ENCODE peak calls at places on chromosomes 6 and 20, in nine cellular contexts. V is astrocyte of the spinal cord, L is thoracic aorta, A is WERI-Rb-1, J is endothelial cell, D is omental fat pad, R is GM12865, E is HepG2, O is GM13976. Q is an unnamed sample.

GRCh38 chr6:87674286-87674685 is 27.7 kb downstream of the AKIRIN2 start:
- DNase-seq in L (no peak), E (no peak), D (no peak), J (no peak), V (no peak), O (no peak), R (no peak), A (no peak), Q (no peak)

GRCh38 chr6:159043986-159044385 is 805 bp downstream of the TAGAP start:
- DNase-seq in E (no peak), R (no peak), J (no peak), A (no peak), L (no peak), V (no peak), D (no peak), O (no peak), Q (no peak)

GRCh38 chr6:113805836-113806500 is 51.2 kb upstream of the MARCKS start:
- DNase-seq in E (no peak), R (peak), A (no peak), V (no peak), D (no peak), L (no peak), J (no peak), O (no peak), Q (no peak)

GRCh38 chr6:70860920-70861319 is 95.9 kb downstream of the B3GAT2 start:
- DNase-seq in R (no peak), A (no peak), V (no peak), E (no peak), O (no peak), D (no peak), J (no peak), L (no peak), Q (no peak)

GRCh38 chr6:42049116-42049809 is 1.1 kb upstream of the TAF8 start:
- DNase-seq in V (no peak), E (no peak), L (no peak), D (no peak), A (no peak), J (no peak), R (peak), O (peak), Q (no peak)

GRCh38 chr6:105795913-105796517 is 290.1 kb upstream of the PRDM1 start:
- DNase-seq in D (no peak), E (no peak), V (no peak), J (no peak), L (no peak), O (no peak), A (peak), R (no peak), Q (peak)

GRCh38 chr6:146931214-146931613 is 273.0 kb upstream of the STXBP5 start:
- DNase-seq in V (no peak), E (peak), J (no peak), O (no peak), L (no peak), R (no peak), A (no peak), D (no peak), Q (peak)

GRCh38 chr6:44659676-44660170 is 272.2 kb downstream of the CDC5L start:
- DNase-seq in J (no peak), D (no peak), O (no peak), L (no peak), V (no peak), A (no peak), R (no peak), E (no peak), Q (no peak)

GRCh38 chr6:42970859-42971612 is 7.9 kb downstream of the PEX6 start:
- DNase-seq in O (no peak), E (peak), D (no peak), A (no peak), J (no peak), V (no peak), R (no peak), L (no peak), Q (peak)

GRCh38 chr6:45423901-45424627 is 46.3 kb upstream of the SUPT3H start:
- DNase-seq in R (peak), J (peak), A (no peak), O (no peak), L (no peak), D (no peak), V (no peak), E (no peak), Q (no peak)

DNA sequence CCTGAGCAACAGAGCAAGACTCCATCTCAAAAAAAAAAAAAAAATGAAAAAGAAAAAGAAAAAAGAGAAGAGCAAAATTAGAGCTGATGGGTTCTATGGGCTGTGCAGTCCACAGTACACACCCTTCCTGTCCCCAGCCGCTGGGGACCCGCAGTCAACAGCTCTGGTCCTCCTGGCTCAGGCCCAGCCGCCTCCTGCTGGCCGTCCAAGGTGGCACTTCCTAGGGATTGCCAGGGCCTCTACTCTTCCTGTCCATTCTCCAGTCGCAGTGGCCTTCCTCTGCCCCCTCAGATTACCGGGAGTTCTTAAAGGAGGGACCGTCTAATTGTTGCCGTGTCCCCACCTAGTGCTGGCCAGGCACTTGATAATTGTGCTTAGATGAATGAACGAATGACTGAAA is 41.7 kb downstream of the TMEM242 start:
- DNase-seq in J (no peak), L (no peak), O (no peak), V (no peak), D (no peak), A (peak), E (no peak), R (peak), Q (no peak)
- TF ChIP-seq CTCF in J (no peak), L (peak), O (no peak), V (peak), D (no peak), A (peak), E (peak), R (peak), Q (peak)

GRCh38 chr20:31860431-31861345 is 9.6 kb downstream of the DUSP15 start:
- DNase-seq in J (no peak), V (no peak), L (no peak), D (no peak), O (peak), A (peak), E (no peak), R (no peak), Q (no peak)

GRCh38 chr20:31862157-31862470 is 8.2 kb downstream of the DUSP15 start:
- DNase-seq in R (no peak), V (no peak), E (no peak), D (no peak), L (no peak), A (no peak), J (no peak), O (no peak), Q (no peak)

GRCh38 chr20:31859998-31860380 is 10.3 kb downstream of the DUSP15 start:
- DNase-seq in E (no peak), R (no peak), O (no peak), D (no peak), J (no peak), L (no peak), V (no peak), A (no peak), Q (no peak)

GRCh38 chr20:31862506-31862905 is 7.8 kb downstream of the DUSP15 start:
- DNase-seq in E (no peak), R (no peak), L (no peak), D (no peak), V (no peak), O (peak), A (no peak), J (no peak), Q (no peak)

DNA sequence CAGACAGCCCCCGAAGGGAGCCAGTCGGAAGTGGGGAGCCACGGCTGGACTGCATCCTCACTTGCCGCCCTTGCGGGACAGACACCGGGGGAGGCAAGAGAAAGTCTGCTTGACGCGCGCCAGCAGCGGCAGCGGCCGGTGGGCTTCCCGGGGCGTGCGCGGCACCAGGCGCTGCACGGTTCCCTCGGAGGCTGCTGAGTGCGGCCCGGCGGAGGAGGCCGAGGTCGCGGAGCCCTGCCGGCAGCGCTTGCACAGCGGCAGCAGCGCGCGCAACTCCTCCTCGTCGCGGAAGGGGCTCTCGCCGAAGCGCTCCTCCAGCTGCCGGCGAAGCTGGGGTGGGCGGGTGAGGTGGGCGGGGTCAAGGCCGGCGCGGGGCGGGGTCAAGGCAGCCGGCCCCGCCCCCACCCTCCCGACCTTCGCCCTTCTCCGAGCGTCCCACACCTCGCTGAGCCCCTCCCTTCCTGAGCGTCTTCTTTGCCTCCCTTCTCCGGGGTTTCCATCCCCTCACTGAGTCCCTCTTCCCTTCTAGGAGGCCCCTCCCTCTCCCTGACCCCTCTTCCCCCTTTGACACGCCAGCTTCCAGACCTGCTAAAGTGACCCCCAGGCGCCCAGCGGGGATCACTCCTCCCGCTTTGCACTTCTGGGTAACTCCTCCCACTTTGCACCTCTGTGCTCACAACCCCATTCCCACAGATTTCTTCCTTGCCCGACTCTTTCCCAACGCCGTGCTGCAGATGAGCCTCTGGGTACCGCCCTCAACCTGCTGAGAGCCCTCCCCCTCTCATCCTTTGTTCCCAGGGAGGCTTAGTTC is 8.8 kb downstream of the DUSP15 start:
- DNase-seq in L (no peak), O (peak), J (peak), V (no peak), A (peak), E (peak), R (peak), D (no peak), Q (no peak)
- TF ChIP-seq CTCF in L (no peak), O (no peak), J (no peak), V (no peak), A (no peak), E (no peak), R (no peak), D (no peak), Q (no peak)

GRCh38 chr6:170464524-170464979 is 88.6 kb downstream of the PSMB1 start:
- DNase-seq in D (no peak), O (peak), L (no peak), E (no peak), R (peak), A (no peak), V (no peak), J (no peak), Q (no peak)

GRCh38 chr6:170462366-170463020 is 90.6 kb downstream of the PSMB1 start:
- DNase-seq in D (no peak), E (no peak), V (no peak), A (no peak), O (peak), L (no peak), R (no peak), J (no peak), Q (no peak)

GRCh38 chr6:170464080-170464479 is 89.0 kb downstream of the PSMB1 start:
- DNase-seq in R (no peak), L (no peak), A (no peak), E (no peak), O (peak), J (no peak), D (no peak), V (no peak), Q (no peak)

GRCh38 chr6:170461556-170462365 is 91.3 kb downstream of the PSMB1 start:
- DNase-seq in E (no peak), A (no peak), J (no peak), V (no peak), D (no peak), O (no peak), L (no peak), R (no peak), Q (no peak)

GRCh38 chr6:170463101-170463721 is 89.9 kb downstream of the PSMB1 start:
- DNase-seq in O (peak), R (no peak), E (no peak), A (no peak), D (no peak), V (no peak), J (no peak), L (no peak), Q (no peak)
- TF ChIP-seq CTCF in O (no peak), R (no peak), E (no peak), A (no peak), D (no peak), V (no peak), J (no peak), L (no peak), Q (no peak)

GRCh38 chr6:37029249-37029959 is 23.9 kb downstream of the FGD2 start:
- DNase-seq in R (peak), L (no peak), V (peak), J (peak), O (peak), E (peak), D (no peak), A (peak), Q (peak)
- TF ChIP-seq CTCF in R (peak), L (peak), V (peak), J (peak), O (peak), E (peak), D (peak), A (peak), Q (peak)

GRCh38 chr6:53064726-53065265 is 408 bp upstream of the FBXO9 start:
- DNase-seq in O (peak), R (peak), E (peak), A (peak), D (peak), L (peak), J (peak), V (peak), Q (peak)
- TF ChIP-seq CTCF in O (no peak), R (no peak), E (no peak), A (no peak), D (no peak), L (no peak), J (no peak), V (peak), Q (no peak)

DNA sequence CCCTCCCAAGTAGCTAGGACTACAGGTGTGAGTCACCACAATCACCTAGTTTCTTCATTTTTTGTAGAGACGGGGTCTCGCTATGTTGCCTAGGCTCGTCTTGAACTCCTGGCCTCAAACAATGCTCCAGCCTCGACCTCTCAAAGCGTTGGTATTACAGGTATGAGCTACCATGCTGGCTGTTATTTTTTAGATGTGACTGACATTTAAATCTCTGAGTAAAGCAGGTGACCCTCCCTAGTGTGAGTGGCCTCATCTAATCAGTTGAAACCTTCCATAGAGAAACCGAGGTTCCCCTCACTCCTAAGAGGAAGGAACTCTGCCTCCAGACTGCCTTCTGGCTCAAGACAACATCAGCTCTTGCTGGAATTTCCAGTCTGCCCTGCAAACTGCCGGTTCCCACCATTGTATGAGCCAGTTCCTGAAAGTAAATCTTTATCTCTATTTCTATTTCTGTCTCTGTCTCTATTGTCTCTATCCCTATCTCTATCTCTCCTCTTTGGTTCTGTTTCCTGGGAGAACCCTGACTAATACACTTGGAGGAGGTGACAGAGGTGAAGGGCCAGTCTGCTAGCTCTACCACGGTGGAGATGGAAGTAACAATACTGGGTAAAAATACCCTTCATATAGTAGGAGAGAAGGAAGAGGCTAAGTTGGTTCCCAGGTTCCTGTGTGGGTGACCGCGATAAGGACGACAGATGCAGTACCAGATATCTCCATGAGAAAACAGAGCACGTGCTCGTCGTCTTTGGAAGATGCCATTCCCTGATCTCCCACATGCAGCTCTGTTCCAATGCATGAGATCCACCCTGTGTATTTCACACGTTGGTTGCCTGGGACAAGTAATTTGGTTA is 81.0 kb downstream of the MYB start:
- DNase-seq in O (no peak), J (peak), L (no peak), V (no peak), R (no peak), A (no peak), E (no peak), D (no peak), Q (no peak)
- TF ChIP-seq CTCF in O (no peak), J (no peak), L (no peak), V (no peak), R (no peak), A (no peak), E (no peak), D (no peak), Q (no peak)

GRCh38 chr20:41540459-41540858 is 77.7 kb downstream of the CHD6 start:
- DNase-seq in J (no peak), R (no peak), E (peak), V (no peak), D (no peak), L (no peak), O (no peak), A (no peak), Q (no peak)
- TF ChIP-seq CTCF in J (no peak), R (no peak), E (peak), V (no peak), D (no peak), L (no peak), O (no peak), A (peak), Q (no peak)

GRCh38 chr6:40848038-40848437 is 191.0 kb downstream of the UNC5CL start:
- DNase-seq in R (no peak), J (no peak), O (no peak), V (no peak), A (no peak), E (no peak), D (no peak), L (no peak), Q (peak)

GRCh38 chr6:40844241-40844640 is 194.8 kb downstream of the UNC5CL start:
- DNase-seq in A (no peak), V (no peak), R (no peak), D (no peak), J (no peak), L (no peak), E (no peak), O (no peak), Q (no peak)

GRCh38 chr6:40841721-40842120 is 197.3 kb downstream of the UNC5CL start:
- DNase-seq in V (no peak), D (no peak), O (no peak), L (no peak), A (no peak), E (no peak), J (no peak), R (no peak), Q (no peak)

GRCh38 chr6:40848868-40849524 is 190.0 kb downstream of the UNC5CL start:
- DNase-seq in A (no peak), O (no peak), V (no peak), J (no peak), L (no peak), D (no peak), E (no peak), R (no peak), Q (no peak)

GRCh38 chr6:40845588-40845987 is 193.4 kb downstream of the UNC5CL start:
- DNase-seq in E (peak), L (no peak), J (peak), D (no peak), O (peak), R (peak), A (peak), V (peak), Q (peak)
- TF ChIP-seq CTCF in E (peak), L (peak), J (peak), D (no peak), O (peak), R (peak), A (peak), V (peak), Q (peak)

DNA sequence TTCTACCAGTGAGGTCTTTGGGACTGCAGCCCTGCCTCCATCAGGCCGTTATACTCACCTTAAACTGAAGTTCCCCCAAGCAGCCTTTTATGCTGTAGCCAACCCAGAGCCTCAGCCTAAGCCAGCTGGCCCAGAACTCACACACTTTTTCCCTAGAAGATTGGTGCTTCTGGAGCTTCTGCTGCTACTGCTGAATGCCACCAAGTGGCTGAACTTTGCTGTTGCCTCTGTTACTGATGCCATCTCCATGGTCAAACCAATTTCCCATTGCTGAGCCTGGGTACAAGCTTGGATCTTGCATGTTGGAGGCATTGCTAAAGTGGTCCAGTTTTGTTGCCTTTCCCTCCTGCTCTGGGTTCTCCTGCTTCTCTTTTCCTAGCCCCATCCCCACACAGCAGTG is 15.0 kb upstream of the TBX18 start:
- DNase-seq in V (no peak), O (no peak), A (no peak), R (no peak), J (no peak), E (no peak), L (no peak), D (no peak), Q (peak)
- TF ChIP-seq CTCF in V (peak), O (no peak), A (peak), R (no peak), J (peak), E (no peak), L (no peak), D (no peak), Q (peak)

GRCh38 chr20:38209054-38209675 is 44.1 kb upstream of the TGM2 start:
- DNase-seq in O (no peak), J (no peak), R (no peak), E (no peak), A (no peak), D (no peak), V (no peak), L (no peak), Q (no peak)

GRCh38 chr20:38208523-38208922 is 43.5 kb upstream of the TGM2 start:
- DNase-seq in R (no peak), L (no peak), D (no peak), J (no peak), O (no peak), E (no peak), A (no peak), V (no peak), Q (no peak)

GRCh38 chr20:38209736-38210405 is 44.8 kb upstream of the TGM2 start:
- DNase-seq in R (no peak), D (no peak), L (no peak), J (no peak), E (no peak), V (no peak), O (no peak), A (no peak), Q (no peak)

GRCh38 chr20:38210741-38211140 is 45.7 kb upstream of the TGM2 start:
- DNase-seq in O (no peak), L (no peak), A (no peak), J (no peak), V (peak), E (no peak), R (no peak), D (no peak), Q (no peak)

DNA sequence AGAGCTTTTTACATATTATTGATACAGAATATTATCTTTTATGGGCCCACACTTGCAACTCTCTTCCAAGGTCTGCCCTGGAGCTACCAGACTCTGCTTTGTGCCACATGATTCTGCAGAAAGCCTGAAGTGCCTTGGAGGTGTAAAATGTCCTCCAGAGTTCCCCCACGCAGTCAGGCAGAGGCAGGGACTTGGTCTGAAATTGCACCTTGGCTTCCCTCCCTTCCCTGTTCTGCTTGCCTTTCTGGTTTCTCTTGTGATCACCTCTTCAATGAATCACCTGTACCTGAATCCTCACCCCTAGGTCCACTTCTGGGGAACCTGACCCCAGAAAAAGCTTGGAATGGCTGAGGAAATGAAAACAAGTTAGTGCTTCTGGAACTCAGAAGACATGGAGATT is 43.0 kb upstream of the TGM2 start:
- DNase-seq in E (no peak), R (no peak), A (no peak), L (no peak), V (no peak), J (no peak), D (no peak), O (no peak), Q (no peak)
- TF ChIP-seq CTCF in E (no peak), R (no peak), A (no peak), L (no peak), V (no peak), J (no peak), D (no peak), O (no peak), Q (no peak)

Q was measured in HFFc6.